ENCODE peak calls at places on chromosome 12, in six cellular contexts. R is upper lobe of left lung, T is GM12878, J is K562, D is HepG2, F is A549. B is an unnamed sample. For H3K4me1, the result is how much of the 10 kb centered on the place peaks cover.

GRCh38 chr12:59268295-59268809 is 327.5 kb upstream of the SLC16A7 start:
- ATAC-seq in R (no peak), T (no peak), J (no peak), D (no peak), F (no peak), B (no peak)

GRCh38 chr12:53992377-53992776 is 7.4 kb downstream of the HOXC10 start:
- ATAC-seq in R (no peak), T (no peak), J (no peak), D (no peak), F (no peak), B (no peak)

GRCh38 chr12:27564612-27565213 is 40.7 kb downstream of the PPFIBP1 start:
- ATAC-seq in R (no peak), T (no peak), J (no peak), D (no peak), F (peak), B (no peak)

GRCh38 chr12:49827351-49828099 is 688 bp downstream of the NCKAP5L start:
- ATAC-seq in R (peak), T (peak), J (peak), D (peak), F (peak), B (peak)

GRCh38 chr12:64450057-64450640 is 1.8 kb upstream of the TBK1 start:
- ATAC-seq in R (no peak), T (no peak), J (no peak), D (no peak), F (no peak), B (no peak)

GRCh38 chr12:110502449-110502738 is 263 bp downstream of the RAD9B start:
- ATAC-seq in R (no peak), T (peak), J (peak), D (no peak), F (no peak), B (peak)

GRCh38 chr12:105928436-105928835 is 210.3 kb downstream of the NUAK1 start:
- ATAC-seq in R (no peak), T (no peak), J (no peak), D (no peak), F (no peak), B (no peak)

GRCh38 chr12:3728686-3729085 is 24.2 kb downstream of the CRACR2A start:
- ATAC-seq in R (peak), T (no peak), J (no peak), D (no peak), F (no peak), B (no peak)

GRCh38 chr12:58148405-58148804 is 207.0 kb downstream of the ATP23 start:
- ATAC-seq in R (no peak), T (no peak), J (peak), D (no peak), F (peak), B (no peak)

GRCh38 chr12:106576848-106577247 is 6.0 kb upstream of the RFX4 start:
- ATAC-seq in R (no peak), T (no peak), J (no peak), D (no peak), F (no peak), B (no peak)

GRCh38 chr12:50017047-50017446 is 8.2 kb downstream of the RACGAP1 start:
- ATAC-seq in R (no peak), T (no peak), J (no peak), D (no peak), F (no peak), B (peak)

GRCh38 chr12:118986043-118986442 is 4.7 kb downstream of the SRRM4 start:
- ATAC-seq in R (no peak), T (no peak), J (no peak), D (no peak), F (no peak), B (no peak)

GRCh38 chr12:18690653-18691052 is 47.2 kb downstream of the PLCZ1 start:
- ATAC-seq in R (no peak), T (no peak), J (no peak), D (no peak), F (no peak), B (no peak)

GRCh38 chr12:121955258-121956040 is 37.1 kb downstream of the CFAP251 start:
- ATAC-seq in R (no peak), T (peak), J (peak), D (peak), F (peak), B (no peak)

GRCh38 chr12:13956060-13956590 is 25.3 kb downstream of the GRIN2B start:
- ATAC-seq in R (no peak), T (no peak), J (no peak), D (no peak), F (no peak), B (no peak)

GRCh38 chr12:73308079-73308478 is 1035.9 kb downstream of the TRHDE start:
- ATAC-seq in R (no peak), T (no peak), J (no peak), D (no peak), F (no peak), B (no peak)

GRCh38 chr12:107221909-107222308 is 128.6 kb upstream of the CRY1 start:
- ATAC-seq in R (no peak), T (no peak), J (no peak), D (no peak), F (no peak), B (no peak)

GRCh38 chr12:44847888-44848770 is 28.0 kb downstream of the NELL2 start:
- ATAC-seq in R (peak), T (peak), J (no peak), D (no peak), F (no peak), B (no peak)

GRCh38 chr12:2998789-2999264 is 39.6 kb downstream of the TEAD4 start:
- ATAC-seq in R (peak), T (no peak), J (peak), D (no peak), F (peak), B (no peak)

GRCh38 chr12:40211185-40211584 is 13.6 kb upstream of the LRRK2 start:
- ATAC-seq in R (no peak), T (no peak), J (no peak), D (no peak), F (no peak), B (no peak)

GRCh38 chr12:94689646-94690036 is 39.3 kb upstream of the TMCC3 start:
- ATAC-seq in R (peak), T (no peak), J (no peak), D (peak), F (peak), B (no peak)

GRCh38 chr12:114450511-114451300 is 44.8 kb upstream of the TBX5 start:
- ATAC-seq in R (no peak), T (no peak), J (no peak), D (no peak), F (no peak), B (no peak)

GRCh38 chr12:4615667-4616066 is 33.2 kb downstream of the AKAP3 start:
- ATAC-seq in R (no peak), T (no peak), J (no peak), D (no peak), F (no peak), B (no peak)

GRCh38 chr12:48765753-48766162 is 23.1 kb downstream of the ADCY6 start:
- ATAC-seq in R (no peak), T (peak), J (peak), D (no peak), F (no peak), B (no peak)

DNA sequence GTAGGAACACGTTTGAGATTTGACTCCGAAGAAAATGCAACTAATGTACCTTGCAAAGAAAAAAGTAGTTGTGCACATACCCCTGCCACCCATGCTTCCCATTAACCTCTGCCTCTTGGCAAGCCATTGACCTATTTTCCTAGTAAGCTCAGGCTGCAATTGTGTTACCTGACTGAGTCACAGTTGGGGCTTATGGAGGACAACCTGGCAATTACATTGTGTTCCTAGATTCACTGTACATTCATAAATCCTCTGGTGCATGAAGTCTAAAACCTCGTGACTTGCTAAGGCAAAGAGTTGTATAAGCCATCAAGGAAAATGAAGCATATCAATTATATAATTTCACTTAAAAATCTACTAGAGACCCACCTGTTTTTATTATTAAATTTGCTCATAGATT is 62.0 kb upstream of the DUSP6 start:
- ATAC-seq in R (no peak), T (no peak), J (no peak), D (no peak), F (no peak), B (no peak)
- TF ChIP-seq EP300 in R (no peak), T (no peak), J (no peak), D (no peak), F (no peak), B (no peak)

GRCh38 chr12:52799498-52800211 is 3.7 kb upstream of the KRT3 start:
- ATAC-seq in R (no peak), T (no peak), J (no peak), D (no peak), F (no peak), B (no peak)
- H3K4me1 ChIP-seq in R (under half), T (under half), J (under half), D (under half), F (half or more), B (under half)

DNA sequence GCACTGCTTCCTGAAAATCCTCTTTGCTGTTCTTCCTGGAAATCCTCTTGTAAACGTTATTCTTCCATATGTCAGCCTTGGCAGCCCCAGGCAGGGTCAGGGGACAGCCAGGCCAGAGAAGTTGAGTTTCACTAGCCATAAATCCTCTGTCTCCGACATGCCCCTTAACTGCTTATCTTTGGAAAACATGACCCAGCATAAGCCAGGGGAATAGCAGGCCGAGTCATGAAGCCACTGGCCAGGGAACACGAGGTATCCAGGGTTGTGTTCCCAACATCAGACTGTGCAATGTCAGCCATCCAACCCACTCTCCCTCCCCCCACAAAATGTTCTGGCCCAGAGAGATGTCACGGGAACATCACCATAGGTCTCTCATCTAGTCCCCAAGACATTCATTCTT is 453.9 kb downstream of the MED13L start:
- ATAC-seq in R (no peak), T (no peak), J (peak), D (no peak), F (no peak), B (no peak)
- TF ChIP-seq EP300 in R (no peak), T (no peak), J (no peak), D (no peak), F (no peak), B (no peak)

GRCh38 chr12:46242569-46242968 is 26.3 kb downstream of the SLC38A1 start:
- ATAC-seq in R (no peak), T (no peak), J (no peak), D (no peak), F (no peak), B (no peak)
- H3K4me1 ChIP-seq in R (under half), T (under half), J (under half), D (under half), F (under half), B (under half)

GRCh38 chr12:29310899-29311298 is 70.1 kb downstream of the ERGIC2 start:
- ATAC-seq in R (no peak), T (no peak), J (no peak), D (no peak), F (no peak), B (no peak)

GRCh38 chr12:29309320-29309902 is 71.6 kb downstream of the ERGIC2 start:
- ATAC-seq in R (no peak), T (no peak), J (no peak), D (no peak), F (peak), B (no peak)

GRCh38 chr12:29306267-29306666 is 74.7 kb downstream of the ERGIC2 start:
- ATAC-seq in R (no peak), T (no peak), J (no peak), D (no peak), F (no peak), B (no peak)

GRCh38 chr12:29304388-29304787 is 76.6 kb downstream of the ERGIC2 start:
- ATAC-seq in R (no peak), T (no peak), J (no peak), D (no peak), F (no peak), B (no peak)

GRCh38 chr12:29306682-29307081 is 74.3 kb downstream of the ERGIC2 start:
- ATAC-seq in R (no peak), T (no peak), J (no peak), D (no peak), F (no peak), B (no peak)
- TF ChIP-seq EP300 in R (no peak), T (no peak), J (no peak), D (no peak), F (no peak), B (no peak)

GRCh38 chr12:52205584-52206308 is 13.9 kb upstream of the KRT80 start:
- ATAC-seq in R (no peak), T (no peak), J (no peak), D (no peak), F (no peak), B (no peak)
- H3K4me1 ChIP-seq in R (under half), T (under half), J (under half), D (under half), F (half or more), B (under half)

GRCh38 chr12:89709157-89709993 is 737 bp upstream of the ATP2B1 start:
- ATAC-seq in R (peak), T (peak), J (peak), D (peak), F (peak), B (peak)
- TF ChIP-seq EP300 in R (no peak), T (peak), J (peak), D (no peak), F (no peak), B (peak)

GRCh38 chr12:97276198-97276580 is 186.4 kb upstream of the RMST start:
- ATAC-seq in R (no peak), T (no peak), J (no peak), D (no peak), F (no peak), B (no peak)

GRCh38 chr12:97272471-97272870 is 190.1 kb upstream of the RMST start:
- ATAC-seq in R (no peak), T (no peak), J (no peak), D (no peak), F (no peak), B (no peak)

GRCh38 chr12:97275261-97276197 is 187.1 kb upstream of the RMST start:
- ATAC-seq in R (no peak), T (no peak), J (no peak), D (peak), F (no peak), B (no peak)

GRCh38 chr12:97277030-97277429 is 185.6 kb upstream of the RMST start:
- ATAC-seq in R (no peak), T (no peak), J (no peak), D (no peak), F (no peak), B (no peak)

DNA sequence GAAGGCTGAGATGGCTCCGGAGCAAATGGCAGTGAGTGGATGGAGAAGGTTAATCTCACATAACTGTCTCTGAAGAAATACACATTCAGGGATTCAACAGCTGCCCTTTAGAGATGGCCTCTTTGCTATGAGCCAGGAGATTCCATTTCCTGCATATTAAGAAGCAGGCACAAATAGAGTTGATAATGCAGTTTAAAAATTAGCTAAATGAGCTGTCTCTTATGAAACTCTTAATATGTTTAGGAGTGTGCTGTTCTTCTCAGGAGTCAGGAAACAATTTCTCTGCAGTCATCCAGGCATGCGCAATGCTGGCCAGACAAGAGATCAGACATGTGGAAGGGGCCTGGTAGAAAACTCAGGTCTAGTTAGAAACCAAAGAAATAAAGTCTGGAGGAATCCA is 186.0 kb upstream of the RMST start:
- ATAC-seq in R (no peak), T (no peak), J (no peak), D (no peak), F (no peak), B (no peak)
- H3K4me1 ChIP-seq in R (under half), T (under half), J (under half), D (under half), F (under half), B (under half)

B was measured in gastroesophageal sphincter.